ENCODE peak calls at places on chromosome 22, in ten cellular contexts. R is heart right ventricle; B is AG04450; F is upper lobe of right lung; C is RWPE1; L is CD8-positive, alpha-beta memory T cell; W is H1; E is lower lobe of right lung; J is CD4-positive, alpha-beta memory T cell; I is caudate nucleus. T is an unnamed sample.

GRCh38 chr22:32555546-32555945 is 80.9 kb downstream of the FBXO7 start:
- DNase-seq in E (no peak), I (no peak), B (no peak), F (no peak), W (no peak), R (no peak), C (no peak), L (no peak), J (no peak), T (no peak)

GRCh38 chr22:24521791-24522245 is 26.7 kb downstream of the UPB1 start:
- DNase-seq in E (peak; percentile 76), R (no peak), L (no peak), C (peak; percentile 88), W (peak; percentile 82), J (peak; percentile 21), B (no peak), I (no peak), F (peak; percentile 80), T (peak; percentile 54)

GRCh38 chr22:17729561-17729960 is 44.7 kb downstream of the BID start:
- DNase-seq in W (no peak), F (no peak), B (no peak), R (no peak), C (no peak), I (no peak), J (no peak), L (no peak), E (no peak), T (no peak)

GRCh38 chr22:48434156-48434867 is 1393.4 kb downstream of the BRD1 start:
- DNase-seq in E (no peak), C (no peak), L (no peak), W (no peak), F (peak; percentile 40), B (no peak), I (no peak), J (no peak), R (no peak), T (no peak)

GRCh38 chr22:20972933-20973577 is 6.0 kb downstream of the AIFM3 start:
- DNase-seq in B (no peak), E (no peak), L (no peak), W (no peak), J (no peak), C (no peak), I (no peak), R (no peak), F (no peak), T (no peak)

GRCh38 chr22:49394116-49394785 is 433.4 kb downstream of the BRD1 start:
- DNase-seq in J (no peak), C (no peak), F (no peak), L (no peak), I (no peak), R (no peak), W (no peak), E (no peak), B (no peak), T (no peak)

GRCh38 chr22:30890689-30891442 is 77.7 kb downstream of the MORC2 start:
- DNase-seq in E (no peak), R (no peak), J (peak; percentile 23), L (no peak), W (no peak), F (peak; percentile 66), B (no peak), C (peak; percentile 10), I (no peak), T (no peak)

GRCh38 chr22:17115927-17116326 is 5.2 kb downstream of the TMEM121B start:
- DNase-seq in L (no peak), E (no peak), W (no peak), B (no peak), R (no peak), I (no peak), J (no peak), F (no peak), C (no peak), T (no peak)

GRCh38 chr22:50105529-50106100 is 15.8 kb downstream of the MOV10L1 start:
- DNase-seq in B (no peak), E (no peak), L (no peak), C (peak; percentile 36), W (no peak), I (no peak), J (no peak), R (no peak), F (no peak), T (peak; percentile 63)

GRCh38 chr22:48968201-48968959 is 859.3 kb downstream of the BRD1 start:
- DNase-seq in W (no peak), J (no peak), I (no peak), E (no peak), C (no peak), R (no peak), F (peak; percentile 56), B (no peak), L (no peak), T (no peak)

GRCh38 chr22:22662095-22662494 is 17.7 kb downstream of the GGTLC2 start:
- DNase-seq in F (no peak), B (no peak), J (no peak), L (no peak), I (no peak), R (no peak), E (no peak), W (no peak), C (no peak), T (no peak)

GRCh38 chr22:38882972-38883622 is 11.1 kb upstream of the CBX6 start:
- DNase-seq in C (no peak), J (no peak), I (no peak), E (no peak), W (no peak), R (no peak), B (no peak), F (peak; percentile 46), L (no peak), T (no peak)

GRCh38 chr22:23527971-23528740 is 51.9 kb downstream of the IGLL1 start:
- DNase-seq in R (no peak), I (no peak), F (peak; percentile 56), C (no peak), J (no peak), B (no peak), E (peak; percentile 48), L (no peak), W (no peak), T (no peak)

DNA sequence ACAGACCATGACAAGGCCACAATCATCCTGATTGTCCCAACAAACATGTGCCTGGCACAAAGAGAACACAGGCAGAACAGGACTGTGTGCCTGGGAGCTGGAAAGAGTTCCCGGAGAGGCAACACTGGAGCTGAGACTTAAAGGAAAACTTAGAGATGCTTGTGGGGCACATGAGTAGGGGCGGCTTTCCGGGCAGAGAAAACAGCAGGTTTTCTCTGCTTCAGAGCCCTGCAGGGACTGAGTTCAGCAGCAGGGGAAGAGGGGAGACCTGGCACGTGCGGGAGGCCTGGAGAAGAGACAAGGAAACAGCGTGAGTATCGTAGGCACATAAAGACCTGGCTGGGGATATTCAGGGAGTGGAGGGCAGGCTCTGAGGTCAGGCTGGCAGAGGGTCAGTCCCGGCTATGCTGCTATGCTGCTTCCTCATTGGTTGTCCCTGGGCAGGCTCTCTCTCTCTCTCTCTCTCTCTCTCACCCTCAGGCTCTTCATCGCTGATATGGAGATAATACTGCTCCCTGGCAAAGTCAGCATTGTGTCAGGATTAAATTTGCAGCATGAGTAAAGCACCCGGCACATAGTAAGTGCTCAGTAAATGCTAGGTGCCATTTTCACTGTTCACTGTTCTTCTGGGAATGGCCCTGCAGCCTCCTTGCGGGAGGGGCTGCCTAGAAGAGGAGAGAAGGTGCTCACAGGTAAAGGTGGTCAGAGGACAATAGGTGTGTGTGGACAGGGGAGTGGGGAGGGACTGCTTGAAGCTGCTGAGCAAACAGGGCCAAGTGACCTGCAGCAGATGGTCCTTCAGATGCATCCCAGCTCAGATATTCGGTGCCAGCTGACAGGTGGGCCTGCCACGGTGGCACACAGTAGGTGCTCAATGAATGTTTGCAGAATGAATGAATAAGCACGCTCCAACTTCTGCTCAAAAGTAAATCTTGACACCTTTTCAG is 2.0 kb downstream of the KIAA0930 start:
- DNase-seq in J (no peak), B (no peak), I (no peak), L (no peak), F (no peak), C (no peak), R (no peak), E (no peak), W (no peak), T (no peak)
- H3K27ac ChIP-seq in J (no peak overlapping the region), B (no peak overlapping the region), I (no peak overlapping the region), L (no peak overlapping the region), F (no peak overlapping the region), C (peak overlapping the region; percentile 80), R (no peak overlapping the region), E (no peak overlapping the region), W (no peak overlapping the region), T (peak overlapping the region; percentile 62)

DNA sequence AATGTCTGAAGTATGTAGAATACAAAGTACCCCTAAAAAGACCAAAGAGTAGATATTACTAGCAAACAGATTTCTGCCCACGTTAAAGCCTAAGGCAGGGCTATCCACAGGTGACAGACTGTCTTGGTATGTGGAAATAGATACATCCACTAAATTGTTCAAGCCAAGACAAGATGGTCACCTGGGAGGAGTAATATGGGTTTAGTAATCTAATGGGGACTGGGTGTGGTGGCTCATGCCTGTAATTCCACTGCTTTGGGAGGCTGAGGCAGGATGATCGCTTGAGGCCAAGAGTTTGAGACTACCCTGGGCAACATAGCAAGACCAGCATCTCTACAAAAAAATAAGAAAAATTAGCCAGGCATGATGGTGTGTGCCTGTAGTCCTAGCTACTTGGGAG is 7.5 kb downstream of the SGSM3 start:
- DNase-seq in E (no peak), F (no peak), L (no peak), C (peak; percentile 52), J (no peak), W (no peak), R (no peak), B (no peak), I (no peak), T (peak; percentile 49)
- H3K27ac ChIP-seq in E (no peak overlapping the region), F (no peak overlapping the region), L (no peak overlapping the region), C (peak overlapping the region; percentile 33), J (no peak overlapping the region), W (no peak overlapping the region), R (no peak overlapping the region), B (no peak overlapping the region), I (no peak overlapping the region), T (peak overlapping the region; percentile 52)

DNA sequence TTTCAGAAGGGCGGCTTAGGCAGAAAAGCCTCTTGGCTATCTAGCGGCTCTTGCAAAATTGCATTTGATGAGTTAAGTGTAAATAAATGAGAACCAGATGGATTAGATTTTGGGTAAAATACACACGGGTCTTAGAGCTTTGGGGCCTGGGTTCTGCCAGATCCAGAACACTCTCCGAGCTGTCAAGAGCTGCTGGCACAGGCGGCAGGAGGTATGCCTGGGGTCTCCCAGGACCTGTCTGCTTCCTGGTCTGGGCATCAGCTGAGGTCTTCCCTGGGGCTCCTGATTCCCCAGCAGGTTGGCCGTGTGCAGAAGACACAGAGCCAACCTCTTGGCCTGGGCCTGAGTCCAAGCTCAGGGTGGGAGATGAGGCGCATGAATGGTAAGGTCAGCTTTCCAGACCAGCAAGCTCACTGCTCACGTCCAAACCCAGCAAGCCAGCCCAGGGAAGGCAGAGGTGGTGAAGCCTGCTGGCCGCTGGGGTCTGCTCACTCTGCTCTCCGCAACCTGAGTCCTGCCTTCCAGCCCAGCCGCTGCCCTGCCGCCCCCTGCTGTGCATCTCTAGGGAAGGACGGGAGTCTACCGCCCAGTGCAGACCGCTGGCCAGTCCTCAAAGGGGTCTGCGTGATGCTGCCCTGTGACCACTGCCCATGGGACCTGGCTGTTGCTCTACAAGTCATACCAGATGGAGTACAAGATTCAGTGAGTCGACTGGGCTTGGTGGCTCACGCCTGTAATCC is 44.9 kb downstream of the SCUBE1 start:
- DNase-seq in W (no peak), F (no peak), L (no peak), I (no peak), R (peak; percentile 42), E (no peak), B (no peak), C (no peak), J (no peak), T (no peak)
- H3K27ac ChIP-seq in W (no peak overlapping the region), F (no peak overlapping the region), L (no peak overlapping the region), I (no peak overlapping the region), R (no peak overlapping the region), E (no peak overlapping the region), B (no peak overlapping the region), C (no peak overlapping the region), J (no peak overlapping the region), T (no peak overlapping the region)

GRCh38 chr22:28949788-28950187 is 66.4 kb downstream of the ZNRF3 start:
- DNase-seq in I (no peak), F (no peak), L (no peak), B (no peak), E (no peak), C (no peak), J (no peak), W (no peak), R (no peak), T (no peak)
- H3K27ac ChIP-seq in I (no peak overlapping the region), F (peak overlapping the region; percentile 2), L (no peak overlapping the region), B (no peak overlapping the region), E (no peak overlapping the region), C (no peak overlapping the region), J (no peak overlapping the region), W (no peak overlapping the region), R (no peak overlapping the region), T (no peak overlapping the region)

T was measured in epithelial cell of prostate.